ENCODE peak calls at places on chromosomes 7 and 10, in six cellular contexts. Q is hepatocyte, T is BJ, N is lower lobe of right lung, E is left ventricle myocardium inferior, R is heart right ventricle. D is an unnamed sample.

GRCh38 chr7:120735791-120736190 is 122.2 kb downstream of the TSPAN12 start:
- DNase-seq in Q (no peak), T (no peak), N (no peak), E (no peak), R (no peak), D (no peak)

GRCh38 chr10:48700493-48700892 is 15.8 kb downstream of the WDFY4 start:
- DNase-seq in Q (no peak), T (no peak), N (no peak), E (no peak), R (no peak), D (no peak)

GRCh38 chr10:63286754-63287264 is 153.7 kb downstream of the NRBF2 start:
- DNase-seq in Q (no peak), T (no peak), N (no peak), E (no peak), R (no peak), D (no peak)

GRCh38 chr10:70849582-70850016 is 33.9 kb downstream of the SGPL1 start:
- DNase-seq in Q (peak; percentile 33), T (peak; percentile 41), N (no peak), E (no peak), R (no peak), D (no peak)

GRCh38 chr7:65974876-65975275 is 7.1 kb downstream of the GUSB start:
- DNase-seq in Q (no peak), T (no peak), N (no peak), E (no peak), R (no peak), D (no peak)

GRCh38 chr7:134804351-134804750 is 24.9 kb downstream of the CALD1 start:
- DNase-seq in Q (no peak), T (no peak), N (no peak), E (no peak), R (no peak), D (no peak)

GRCh38 chr7:137074386-137075030 is 206.1 kb downstream of the CHRM2 start:
- DNase-seq in Q (no peak), T (peak; percentile 57), N (no peak), E (no peak), R (no peak), D (no peak)

GRCh38 chr7:46811529-46811928 is 770.4 kb downstream of the TNS3 start:
- DNase-seq in Q (peak; percentile 60), T (peak; percentile 83), N (no peak), E (peak; percentile 35), R (peak; percentile 19), D (peak; percentile 22)

GRCh38 chr7:1664711-1665591 is 5.1 kb upstream of the ELFN1 start:
- DNase-seq in Q (peak; percentile 83), T (no peak), N (peak; percentile 56), E (peak; percentile 68), R (peak; percentile 71), D (peak; percentile 50)

GRCh38 chr10:6232846-6233724 is 30.4 kb downstream of the PFKFB3 start:
- DNase-seq in Q (no peak), T (no peak), N (no peak), E (no peak), R (no peak), D (no peak)

GRCh38 chr10:113111900-113112853 is 162.1 kb downstream of the TCF7L2 start:
- DNase-seq in Q (no peak), T (peak; percentile 31), N (no peak), E (no peak), R (no peak), D (no peak)

GRCh38 chr7:142352543-142352942 is 94.7 kb upstream of the PRSS58 start:
- DNase-seq in Q (no peak), T (no peak), N (no peak), E (no peak), R (no peak), D (no peak)

GRCh38 chr7:20307119-20307518 is 23.6 kb upstream of the ITGB8 start:
- DNase-seq in Q (peak; percentile 68), T (no peak), N (no peak), E (no peak), R (no peak), D (no peak)

GRCh38 chr10:36650274-36650673 is 475.1 kb upstream of the ANKRD30A start:
- DNase-seq in Q (no peak), T (no peak), N (no peak), E (no peak), R (no peak), D (no peak)

GRCh38 chr10:27745719-27746363 is at the start of gene MKX:
- DNase-seq in Q (peak; percentile 69), T (no peak), N (peak; percentile 66), E (peak; percentile 21), R (no peak), D (peak; percentile 58)

GRCh38 chr10:3803884-3804741 is 19.1 kb upstream of the KLF6 start:
- DNase-seq in Q (no peak), T (no peak), N (no peak), E (no peak), R (no peak), D (no peak)

GRCh38 chr7:157299613-157300405 is 37.0 kb upstream of the DNAJB6 start:
- DNase-seq in Q (no peak), T (no peak), N (no peak), E (no peak), R (no peak), D (no peak)

GRCh38 chr7:44100458-44101303 is 3.5 kb upstream of the AEBP1 start:
- DNase-seq in Q (peak; percentile 59), T (peak; percentile 67), N (no peak), E (no peak), R (no peak), D (no peak)

GRCh38 chr7:157663061-157663863 is 326.5 kb downstream of the DNAJB6 start:
- DNase-seq in Q (peak; percentile 54), T (no peak), N (no peak), E (no peak), R (no peak), D (no peak)

GRCh38 chr10:122617476-122618270 is 57.1 kb downstream of the DMBT1 start:
- DNase-seq in Q (no peak), T (no peak), N (no peak), E (no peak), R (no peak), D (no peak)

GRCh38 chr10:72250666-72251065 is 23.1 kb upstream of the DDIT4 start:
- DNase-seq in Q (peak; percentile 57), T (no peak), N (no peak), E (peak; percentile 65), R (peak; percentile 61), D (no peak)

GRCh38 chr10:24820616-24821015 is 96.9 kb upstream of the ARHGAP21 start:
- DNase-seq in Q (no peak), T (no peak), N (no peak), E (no peak), R (no peak), D (no peak)

DNA sequence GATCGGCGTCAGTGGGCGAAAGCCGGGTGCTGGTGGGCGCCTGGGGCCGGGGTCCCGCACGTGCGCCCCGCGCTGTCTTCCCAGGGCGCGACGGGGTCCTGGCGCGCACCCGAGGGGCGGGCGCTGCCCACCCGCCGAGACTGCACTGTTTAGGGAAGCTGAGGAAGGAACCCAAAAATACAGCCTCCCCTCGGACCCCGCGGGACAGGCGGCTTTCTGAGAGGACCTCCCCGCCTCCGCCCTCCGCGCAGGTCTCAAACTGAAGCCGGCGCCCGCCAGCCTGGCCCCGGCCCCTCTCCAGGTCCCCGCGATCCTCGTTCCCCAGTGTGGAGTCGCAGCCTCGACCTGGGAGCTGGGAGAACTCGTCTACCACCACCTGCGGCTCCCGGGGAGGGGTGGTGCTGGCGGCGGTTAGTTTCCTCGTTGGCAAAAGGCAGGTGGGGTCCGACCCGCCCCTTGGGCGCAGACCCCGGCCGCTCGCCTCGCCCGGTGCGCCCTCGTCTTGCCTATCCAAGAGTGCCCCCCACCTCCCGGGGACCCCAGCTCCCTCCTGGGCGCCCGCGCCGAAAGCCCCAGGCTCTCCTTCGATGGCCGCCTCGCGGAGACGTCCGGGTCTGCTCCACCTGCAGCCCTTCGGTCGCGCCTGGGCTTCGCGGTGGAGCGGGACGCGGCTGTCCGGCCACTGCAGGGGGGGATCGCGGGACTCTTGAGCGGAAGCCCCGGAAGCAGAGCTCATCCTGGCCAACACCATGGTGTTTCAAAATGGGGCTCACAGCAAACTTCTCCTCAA is 1.1 kb downstream of the EGFR start:
- DNase-seq in Q (peak; percentile 59), T (no peak), N (peak; percentile 58), E (peak; percentile 24), R (no peak), D (peak; percentile 54)
- H3K27me3 ChIP-seq in Q (no peaks in the 10 kb centered on the region), T (no peaks in the 10 kb centered on the region), N (peaks cover 8% of the 10 kb centered on the region), E (peaks cover 48% of the 10 kb centered on the region), R (peaks cover 24% of the 10 kb centered on the region), D (no peaks in the 10 kb centered on the region)

DNA sequence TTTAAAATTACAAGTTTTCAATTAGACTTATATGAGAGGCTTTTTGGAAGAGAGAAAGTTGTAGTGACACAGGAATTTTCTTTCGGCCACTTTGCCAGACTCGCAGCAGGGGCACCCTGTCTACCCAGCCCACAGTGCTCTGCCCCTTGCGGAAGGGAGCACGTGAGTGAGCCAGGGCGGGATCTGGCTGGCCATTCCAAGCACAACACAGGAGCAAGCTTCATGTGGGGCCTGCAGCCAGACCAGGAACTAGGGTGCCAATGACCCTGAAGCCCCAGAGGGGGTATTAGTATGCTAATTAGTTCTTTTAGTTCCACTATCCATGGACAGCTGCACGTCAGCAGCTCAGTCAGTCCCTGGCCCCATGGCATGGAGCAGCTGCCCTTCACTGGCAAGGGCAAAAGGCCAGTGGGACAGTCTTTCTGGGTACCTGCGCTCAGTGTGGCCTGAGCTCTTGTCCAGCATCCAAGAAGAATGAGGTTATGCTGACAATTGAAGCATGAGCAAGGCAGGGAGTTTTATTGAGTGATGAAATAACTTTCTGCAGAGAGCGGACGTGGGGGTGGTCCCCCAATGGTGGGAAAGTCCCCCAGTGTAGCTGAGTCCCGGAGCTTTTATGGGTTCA is 251.1 kb upstream of the CSTF2T start:
- DNase-seq in Q (no peak), T (no peak), N (no peak), E (no peak), R (peak; percentile 10), D (no peak)
- H3K27me3 ChIP-seq in Q (no peaks in the 10 kb centered on the region), T (no peaks in the 10 kb centered on the region), N (no peaks in the 10 kb centered on the region), E (no peaks in the 10 kb centered on the region), R (no peaks in the 10 kb centered on the region), D (no peaks in the 10 kb centered on the region)

GRCh38 chr7:108454674-108455523 is 1.3 kb downstream of the NRCAM start:
- DNase-seq in Q (peak; percentile 41), T (no peak), N (peak; percentile 42), E (no peak), R (no peak), D (no peak)

GRCh38 chr7:108452707-108453106 is 3.5 kb downstream of the NRCAM start:
- DNase-seq in Q (peak; percentile 25), T (no peak), N (no peak), E (no peak), R (no peak), D (no peak)

GRCh38 chr7:108451296-108451848 is 4.9 kb downstream of the NRCAM start:
- DNase-seq in Q (no peak), T (no peak), N (no peak), E (no peak), R (no peak), D (no peak)

GRCh38 chr7:108454317-108454673 is 1.9 kb downstream of the NRCAM start:
- DNase-seq in Q (no peak), T (no peak), N (no peak), E (no peak), R (no peak), D (no peak)

GRCh38 chr7:108453320-108453719 is 2.9 kb downstream of the NRCAM start:
- DNase-seq in Q (no peak), T (no peak), N (no peak), E (no peak), R (no peak), D (no peak)
- H3K27me3 ChIP-seq in Q (peaks cover 31% of the 10 kb centered on the region), T (peaks cover 32% of the 10 kb centered on the region), N (peaks cover 45% of the 10 kb centered on the region), E (peaks cover 91% of the 10 kb centered on the region), R (peaks cover 65% of the 10 kb centered on the region), D (peaks cover 39% of the 10 kb centered on the region)

DNA sequence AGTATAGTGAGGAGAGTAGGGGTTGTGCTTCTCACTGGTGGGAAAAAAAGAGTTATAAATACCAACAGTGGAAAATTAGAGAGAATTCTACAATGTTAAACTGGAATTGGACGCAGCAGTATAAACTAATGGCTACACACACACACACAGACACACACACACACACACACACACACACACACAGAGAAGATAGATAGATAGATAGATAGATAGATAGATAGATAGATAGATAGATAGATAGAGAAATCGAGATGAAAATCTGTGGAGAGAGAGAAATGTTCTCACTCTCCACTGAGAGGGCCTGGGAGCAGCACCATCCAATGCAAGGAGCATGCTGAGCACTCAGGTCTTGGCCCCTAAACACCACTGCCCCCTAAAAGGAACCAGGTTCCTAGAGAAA is 99.9 kb upstream of the LRRC4 start:
- DNase-seq in Q (no peak), T (no peak), N (no peak), E (no peak), R (no peak), D (no peak)
- H3K27me3 ChIP-seq in Q (peaks cover 63% of the 10 kb centered on the region), T (peaks cover 23% of the 10 kb centered on the region), N (peaks cover 26% of the 10 kb centered on the region), E (peaks cover 88% of the 10 kb centered on the region), R (peaks cover 24% of the 10 kb centered on the region), D (peaks cover 20% of the 10 kb centered on the region)

D was measured in colonic mucosa.